ENCODE peak calls at places on chromosomes 11 and 22, in four cellular contexts. S is colonic mucosa, G is GM23338, N is spleen. A is an unnamed sample.

GRCh38 chr11:114307524-114308203 is 11.5 kb downstream of the NNMT start:
- DNase-seq in G (no peak), S (peak), N (no peak), A (peak)

GRCh38 chr11:8288824-8289223 is 25.1 kb upstream of the LMO1 start:
- DNase-seq in G (no peak), N (peak), S (no peak), A (no peak)

GRCh38 chr22:31334329-31334728 is 11.8 kb downstream of the PATZ1 start:
- DNase-seq in N (no peak), S (no peak), G (no peak), A (no peak)

GRCh38 chr22:24402460-24403192 is 24.8 kb upstream of the ADORA2A start:
- DNase-seq in S (peak), G (no peak), N (no peak), A (peak)

GRCh38 chr22:48844096-48844675 is 983.5 kb downstream of the BRD1 start:
- DNase-seq in S (no peak), G (no peak), N (peak), A (no peak)

GRCh38 chr11:62544521-62545436 is 1.8 kb downstream of the AHNAK start:
- DNase-seq in N (no peak), G (no peak), S (peak), A (peak)

GRCh38 chr11:1554981-1555712 is 16.9 kb downstream of the DUSP8 start:
- DNase-seq in S (peak), G (no peak), N (no peak), A (no peak)

GRCh38 chr11:76861490-76861953 is 804 bp downstream of the ACER3 start:
- DNase-seq in N (no peak), G (peak), S (no peak), A (no peak)

GRCh38 chr11:119940401-119940976 is 197.4 kb downstream of the TRIM29 start:
- DNase-seq in G (no peak), S (no peak), N (no peak), A (no peak)

GRCh38 chr22:20186183-20186870 is 35.5 kb upstream of the CCDC188 start:
- DNase-seq in S (no peak), N (no peak), G (peak), A (no peak)

GRCh38 chr11:78562398-78562797 is 12.3 kb downstream of the NARS2 start:
- DNase-seq in G (no peak), S (no peak), N (no peak), A (peak)

GRCh38 chr11:19276859-19277808 is 36.4 kb upstream of the E2F8 start:
- DNase-seq in N (no peak), G (no peak), S (peak), A (peak)

GRCh38 chr22:39607093-39607492 is 36.5 kb downstream of the CACNA1I start:
- DNase-seq in S (no peak), N (no peak), G (no peak), A (no peak)

GRCh38 chr11:112881461-112881860 is 79.8 kb upstream of the NCAM1 start:
- DNase-seq in S (peak), G (peak), N (no peak), A (no peak)

GRCh38 chr11:13101836-13102574 is 92.9 kb downstream of the RASSF10 start:
- DNase-seq in S (no peak), N (no peak), G (peak), A (no peak)

GRCh38 chr11:100632970-100633452 is 54.1 kb upstream of the ARHGAP42 start:
- DNase-seq in S (peak), N (no peak), G (no peak), A (no peak)

GRCh38 chr22:27154717-27155116 is 497.3 kb downstream of the MIAT start:
- DNase-seq in G (no peak), N (peak), S (no peak), A (no peak)

GRCh38 chr22:24144056-24144455 is 37.2 kb upstream of the SUSD2 start:
- DNase-seq in N (no peak), G (no peak), S (no peak), A (no peak)

GRCh38 chr11:96259053-96259837 is 83.8 kb downstream of the MAML2 start:
- DNase-seq in G (no peak), S (peak), N (no peak), A (peak)

GRCh38 chr22:22751043-22751603 is 106.7 kb downstream of the GGTLC2 start:
- DNase-seq in N (no peak), S (no peak), G (no peak), A (no peak)

GRCh38 chr11:116357769-116358544 is 414.8 kb downstream of the BUD13 start:
- DNase-seq in S (peak), N (no peak), G (peak), A (no peak)

GRCh38 chr11:69380921-69381581 is 87.1 kb downstream of the MYEOV start:
- DNase-seq in N (peak), S (no peak), G (no peak), A (no peak)

GRCh38 chr11:12175694-12176241 is 65.4 kb downstream of the MICAL2 start:
- DNase-seq in N (no peak), G (no peak), S (no peak), A (peak)

GRCh38 chr22:44023404-44024287 is 456 bp upstream of the PARVB start:
- DNase-seq in N (peak), S (peak), G (peak), A (peak)

GRCh38 chr11:17827006-17827405 is 92.4 kb downstream of the KCNC1 start:
- DNase-seq in G (peak), N (no peak), S (no peak), A (peak)

GRCh38 chr22:19708323-19709011 is 5.8 kb upstream of the SEPTIN5 start:
- DNase-seq in G (no peak), N (peak), S (no peak), A (no peak)

GRCh38 chr11:2137202-2138071 is 1.8 kb downstream of the IGF2 start:
- DNase-seq in S (peak), G (peak), N (no peak), A (peak)

GRCh38 chr11:71927813-71928738 is at the start of gene XNDC1N:
- DNase-seq in G (peak), S (peak), N (peak), A (peak)

GRCh38 chr11:44597358-44598009 is 32.0 kb downstream of the CD82 start:
- DNase-seq in S (no peak), G (no peak), N (no peak), A (no peak)

GRCh38 chr11:79397252-79397651 is 43.6 kb downstream of the TENM4 start:
- DNase-seq in G (no peak), N (no peak), S (no peak), A (no peak)

GRCh38 chr22:28247114-28247513 is 328.1 kb upstream of the PITPNB start:
- DNase-seq in S (no peak), G (no peak), N (no peak), A (no peak)

GRCh38 chr22:47610281-47610680 is 847.8 kb downstream of the TBC1D22A start:
- DNase-seq in N (peak), G (no peak), S (no peak), A (no peak)

GRCh38 chr11:12303431-12304149 is 73.8 kb upstream of the PARVA start:
- DNase-seq in S (no peak), N (no peak), G (no peak), A (no peak)

GRCh38 chr11:75582935-75583709 is 21.1 kb downstream of the SERPINH1 start:
- DNase-seq in G (peak), N (peak), S (peak), A (no peak)

GRCh38 chr22:45497268-45497667 is 5.4 kb upstream of the FBLN1 start:
- DNase-seq in G (no peak), N (no peak), S (no peak), A (no peak)

GRCh38 chr11:28466506-28466905 is 358.3 kb downstream of the METTL15 start:
- DNase-seq in S (no peak), G (no peak), N (no peak), A (no peak)
- TF ChIP-seq CTCF in S (no peak), G (no peak), N (no peak), A (no peak)

GRCh38 chr22:40679964-40680818 is 907 bp downstream of the MCHR1 start:
- DNase-seq in S (no peak), N (no peak), G (peak), A (no peak)
- TF ChIP-seq CTCF in S (no peak), N (no peak), G (peak), A (no peak)

GRCh38 chr11:35362571-35362980 is 56.8 kb downstream of the SLC1A2 start:
- DNase-seq in N (no peak), S (no peak), G (peak), A (no peak)
- TF ChIP-seq CTCF in N (no peak), S (no peak), G (peak), A (no peak)

DNA sequence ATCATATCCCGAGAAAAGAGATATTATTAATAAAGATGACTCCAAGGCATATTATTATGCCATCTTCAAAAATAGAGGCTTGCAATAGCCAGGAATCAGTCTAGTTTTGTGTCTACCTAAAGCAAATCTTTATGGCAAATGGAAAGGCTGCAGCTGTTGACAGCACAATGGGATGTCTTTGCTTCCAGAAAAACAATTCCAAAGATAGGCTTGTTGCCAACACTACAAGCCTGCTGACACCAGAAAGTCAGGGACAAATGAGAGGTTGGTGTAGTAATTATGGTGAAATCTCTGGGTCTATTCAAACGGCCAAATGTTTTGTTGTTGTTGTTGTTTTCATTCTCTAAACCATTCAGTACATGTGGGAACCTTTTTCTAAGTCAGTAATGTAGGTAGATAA is 101.8 kb downstream of the LUZP2 start:
- DNase-seq in S (no peak), G (no peak), N (no peak), A (no peak)
- TF ChIP-seq CTCF in S (no peak), G (no peak), N (no peak), A (no peak)

GRCh38 chr11:97905101-97905500 is 1115.6 kb upstream of the CNTN5 start:
- DNase-seq in S (no peak), G (no peak), N (no peak), A (no peak)
- TF ChIP-seq CTCF in S (no peak), G (no peak), N (no peak), A (no peak)

DNA sequence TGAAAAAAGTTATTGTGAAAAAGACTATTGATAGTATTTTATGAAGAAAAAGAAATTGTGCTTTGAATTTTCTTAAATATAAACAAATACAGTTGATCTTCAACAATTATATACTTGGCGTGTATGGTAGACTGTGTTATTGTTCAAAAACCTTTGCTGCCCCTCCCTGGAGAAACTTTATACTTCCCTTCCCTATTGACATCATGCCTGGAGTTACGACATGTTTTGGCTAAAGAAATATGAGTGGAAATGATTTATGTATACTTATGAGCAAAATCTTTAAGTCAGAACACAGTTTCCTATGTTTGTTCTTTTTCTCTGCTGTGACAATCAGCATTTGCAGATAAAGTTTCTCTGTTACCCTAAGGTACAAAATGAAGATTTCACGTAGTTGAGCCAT is 243.8 kb downstream of the TMEM135 start:
- DNase-seq in G (no peak), N (no peak), S (no peak), A (peak)
- TF ChIP-seq CTCF in G (peak), N (peak), S (no peak), A (peak)

GRCh38 chr11:7143908-7144307 is 55.1 kb downstream of the RBMXL2 start:
- DNase-seq in N (no peak), G (peak), S (no peak), A (peak)
- TF ChIP-seq CTCF in N (no peak), G (peak), S (no peak), A (peak)

GRCh38 chr22:37427711-37428635 is 694 bp upstream of the ELFN2 start:
- DNase-seq in S (no peak), N (no peak), G (peak), A (no peak)
- TF ChIP-seq CTCF in S (no peak), N (no peak), G (no peak), A (no peak)

A was measured in MCF 10A.